ENCODE peak calls at places on chromosomes 3 and 15, in seven cellular contexts. One of them, this sample, is unnamed.

GRCh38 chr15:59133921-59134427 is 29.0 kb downstream of the CCNB2 start:
- DNase-seq in retinal pigment epithelial cell: no peak
- DNase-seq in PC-3: no peak
- DNase-seq in skeletal muscle cell: no peak
- DNase-seq in bronchial epithelial cell: no peak
- DNase-seq in hepatocyte: no peak
- DNase-seq in cardiac fibroblast: no peak
- DNase-seq in this sample: no peak

GRCh38 chr3:9976736-9977709 is 9.6 kb downstream of the EMC3 start:
- DNase-seq in bronchial epithelial cell: peak; percentile 99
- DNase-seq in cardiac fibroblast: peak; percentile 99
- DNase-seq in hepatocyte: peak; percentile 84
- DNase-seq in retinal pigment epithelial cell: peak; percentile 94
- DNase-seq in PC-3: peak; percentile 98
- DNase-seq in skeletal muscle cell: peak; percentile 96
- DNase-seq in this sample: no peak

GRCh38 chr3:60913474-60913873 is 337.8 kb downstream of the FHIT start:
- DNase-seq in cardiac fibroblast: no peak
- DNase-seq in hepatocyte: no peak
- DNase-seq in bronchial epithelial cell: no peak
- DNase-seq in PC-3: no peak
- DNase-seq in retinal pigment epithelial cell: no peak
- DNase-seq in skeletal muscle cell: no peak
- DNase-seq in this sample: no peak

GRCh38 chr3:180571831-180572578 is 30.0 kb upstream of the TTC14 start:
- DNase-seq in skeletal muscle cell: no peak
- DNase-seq in hepatocyte: no peak
- DNase-seq in bronchial epithelial cell: no peak
- DNase-seq in cardiac fibroblast: no peak
- DNase-seq in PC-3: no peak
- DNase-seq in retinal pigment epithelial cell: no peak
- DNase-seq in this sample: no peak

GRCh38 chr3:179653106-179653776 is 401 bp downstream of the USP13 start:
- DNase-seq in cardiac fibroblast: peak; percentile 79
- DNase-seq in skeletal muscle cell: no peak
- DNase-seq in hepatocyte: peak; percentile 85
- DNase-seq in bronchial epithelial cell: peak; percentile 63
- DNase-seq in PC-3: peak; percentile 71
- DNase-seq in retinal pigment epithelial cell: no peak
- DNase-seq in this sample: peak; percentile 89

GRCh38 chr3:119636194-119636593 is 24.2 kb downstream of the POPDC2 start:
- DNase-seq in PC-3: peak; percentile 42
- DNase-seq in skeletal muscle cell: no peak
- DNase-seq in retinal pigment epithelial cell: no peak
- DNase-seq in hepatocyte: no peak
- DNase-seq in cardiac fibroblast: peak; percentile 53
- DNase-seq in bronchial epithelial cell: peak; percentile 77
- DNase-seq in this sample: no peak

GRCh38 chr3:65350786-65351476 is 663.1 kb upstream of the ADAMTS9 start:
- DNase-seq in hepatocyte: no peak
- DNase-seq in cardiac fibroblast: no peak
- DNase-seq in retinal pigment epithelial cell: no peak
- DNase-seq in bronchial epithelial cell: no peak
- DNase-seq in skeletal muscle cell: no peak
- DNase-seq in PC-3: no peak
- DNase-seq in this sample: no peak

GRCh38 chr3:242986-243706 is 46.6 kb downstream of the CHL1 start:
- DNase-seq in PC-3: peak; percentile 31
- DNase-seq in retinal pigment epithelial cell: peak; percentile 68
- DNase-seq in hepatocyte: no peak
- DNase-seq in cardiac fibroblast: peak; percentile 11
- DNase-seq in bronchial epithelial cell: peak; percentile 64
- DNase-seq in skeletal muscle cell: peak; percentile 21
- DNase-seq in this sample: no peak

GRCh38 chr15:62790531-62790930 is 252.0 kb upstream of the TPM1 start:
- DNase-seq in PC-3: no peak
- DNase-seq in bronchial epithelial cell: no peak
- DNase-seq in cardiac fibroblast: no peak
- DNase-seq in skeletal muscle cell: no peak
- DNase-seq in hepatocyte: no peak
- DNase-seq in retinal pigment epithelial cell: no peak
- DNase-seq in this sample: no peak

GRCh38 chr3:14525685-14526631 is 14.2 kb downstream of the GRIP2 start:
- DNase-seq in retinal pigment epithelial cell: no peak
- DNase-seq in hepatocyte: peak; percentile 52
- DNase-seq in bronchial epithelial cell: peak; percentile 67
- DNase-seq in PC-3: peak; percentile 25
- DNase-seq in skeletal muscle cell: no peak
- DNase-seq in cardiac fibroblast: peak; percentile 50
- DNase-seq in this sample: peak; percentile 81

GRCh38 chr3:179149239-179149887 is 1.2 kb downstream of the PIK3CA start:
- DNase-seq in hepatocyte: peak; percentile 33
- DNase-seq in PC-3: peak; percentile 43
- DNase-seq in bronchial epithelial cell: peak; percentile 53
- DNase-seq in retinal pigment epithelial cell: no peak
- DNase-seq in skeletal muscle cell: no peak
- DNase-seq in cardiac fibroblast: peak; percentile 56
- DNase-seq in this sample: no peak

GRCh38 chr3:118781879-118782278 is 252.8 kb downstream of the IGSF11 start:
- DNase-seq in cardiac fibroblast: no peak
- DNase-seq in hepatocyte: no peak
- DNase-seq in bronchial epithelial cell: no peak
- DNase-seq in PC-3: no peak
- DNase-seq in skeletal muscle cell: no peak
- DNase-seq in retinal pigment epithelial cell: peak; percentile 56
- DNase-seq in this sample: no peak

GRCh38 chr3:32399030-32399620 is 7.5 kb downstream of the CMTM7 start:
- DNase-seq in PC-3: peak; percentile 88
- DNase-seq in cardiac fibroblast: peak; percentile 79
- DNase-seq in bronchial epithelial cell: peak; percentile 54
- DNase-seq in retinal pigment epithelial cell: no peak
- DNase-seq in skeletal muscle cell: no peak
- DNase-seq in hepatocyte: peak; percentile 67
- DNase-seq in this sample: no peak

GRCh38 chr3:127597020-127597771 is 1.0 kb upstream of the MCM2 start:
- DNase-seq in retinal pigment epithelial cell: no peak
- DNase-seq in cardiac fibroblast: no peak
- DNase-seq in PC-3: no peak
- DNase-seq in bronchial epithelial cell: no peak
- DNase-seq in hepatocyte: no peak
- DNase-seq in skeletal muscle cell: no peak
- DNase-seq in this sample: no peak

GRCh38 chr3:184481924-184482671 is 79.5 kb upstream of the EPHB3 start:
- DNase-seq in PC-3: no peak
- DNase-seq in retinal pigment epithelial cell: no peak
- DNase-seq in bronchial epithelial cell: peak; percentile 48
- DNase-seq in skeletal muscle cell: no peak
- DNase-seq in cardiac fibroblast: no peak
- DNase-seq in hepatocyte: no peak
- DNase-seq in this sample: no peak

GRCh38 chr3:12288466-12289129 is at the start of gene PPARG:
- DNase-seq in bronchial epithelial cell: peak; percentile 44
- DNase-seq in hepatocyte: peak; percentile 68
- DNase-seq in PC-3: peak; percentile 94
- DNase-seq in retinal pigment epithelial cell: peak; percentile 35
- DNase-seq in cardiac fibroblast: peak; percentile 58
- DNase-seq in skeletal muscle cell: no peak
- DNase-seq in this sample: peak; percentile 77

GRCh38 chr3:146818301-146818700 is 213.2 kb upstream of the PLSCR5 start:
- DNase-seq in hepatocyte: no peak
- DNase-seq in cardiac fibroblast: no peak
- DNase-seq in PC-3: no peak
- DNase-seq in skeletal muscle cell: no peak
- DNase-seq in retinal pigment epithelial cell: no peak
- DNase-seq in bronchial epithelial cell: no peak
- DNase-seq in this sample: no peak

GRCh38 chr15:96338772-96339661 is 8.5 kb downstream of the NR2F2 start:
- DNase-seq in PC-3: peak; percentile 44
- DNase-seq in cardiac fibroblast: peak; percentile 58
- DNase-seq in retinal pigment epithelial cell: no peak
- DNase-seq in skeletal muscle cell: no peak
- DNase-seq in bronchial epithelial cell: no peak
- DNase-seq in hepatocyte: no peak
- DNase-seq in this sample: peak; percentile 47

GRCh38 chr15:96337354-96337990 is 7.0 kb downstream of the NR2F2 start:
- DNase-seq in hepatocyte: no peak
- DNase-seq in PC-3: peak; percentile 18
- DNase-seq in cardiac fibroblast: peak; percentile 57
- DNase-seq in skeletal muscle cell: no peak
- DNase-seq in retinal pigment epithelial cell: no peak
- DNase-seq in bronchial epithelial cell: no peak
- DNase-seq in this sample: no peak

GRCh38 chr15:96339662-96340347 is 9.3 kb downstream of the NR2F2 start:
- DNase-seq in retinal pigment epithelial cell: no peak
- DNase-seq in hepatocyte: no peak
- DNase-seq in skeletal muscle cell: no peak
- DNase-seq in bronchial epithelial cell: no peak
- DNase-seq in PC-3: peak; percentile 9
- DNase-seq in cardiac fibroblast: peak; percentile 53
- DNase-seq in this sample: no peak

GRCh38 chr15:96336643-96337353 is 6.3 kb downstream of the NR2F2 start:
- DNase-seq in PC-3: peak; percentile 57
- DNase-seq in bronchial epithelial cell: no peak
- DNase-seq in skeletal muscle cell: no peak
- DNase-seq in hepatocyte: no peak
- DNase-seq in retinal pigment epithelial cell: no peak
- DNase-seq in cardiac fibroblast: peak; percentile 48
- DNase-seq in this sample: peak; percentile 49

DNA sequence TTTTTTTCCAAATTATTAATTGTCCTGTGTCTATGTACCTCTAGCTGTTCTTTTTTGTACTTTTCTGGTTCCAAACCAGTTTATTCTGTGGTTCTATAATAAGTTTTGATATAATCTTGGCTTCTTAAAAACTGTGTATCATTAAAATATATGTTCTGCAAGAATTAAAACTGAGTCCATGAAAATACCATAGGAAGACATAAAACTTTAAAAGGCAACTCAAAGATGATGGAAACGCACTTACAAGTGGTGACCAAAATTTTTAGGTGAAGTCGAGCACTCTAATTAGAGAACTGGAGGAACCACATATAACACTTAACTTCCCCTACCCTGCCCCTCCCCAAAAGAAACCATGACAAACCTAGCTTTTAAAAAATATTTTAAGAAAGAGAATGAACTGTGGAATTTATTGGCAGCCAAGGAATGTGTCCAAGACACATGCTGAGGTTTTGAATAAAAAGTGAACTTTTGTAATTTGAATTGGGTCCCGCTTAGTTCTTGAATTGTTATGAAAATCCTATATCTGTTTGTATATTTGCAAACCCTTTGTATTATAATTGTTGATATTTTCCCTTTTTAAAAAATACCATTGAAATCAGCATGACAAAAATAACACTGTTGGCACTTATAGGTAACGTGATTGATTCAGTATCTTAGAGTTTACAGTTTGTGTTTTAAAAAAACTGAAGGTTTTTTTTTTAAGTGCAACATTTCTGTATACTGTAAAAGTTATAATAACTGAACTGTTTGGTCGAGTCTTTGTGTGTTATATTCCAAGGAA is 7.7 kb downstream of the NR2F2 start:
- DNase-seq in hepatocyte: no peak
- DNase-seq in bronchial epithelial cell: no peak
- DNase-seq in PC-3: peak; percentile 11
- DNase-seq in cardiac fibroblast: peak; percentile 49
- DNase-seq in retinal pigment epithelial cell: no peak
- DNase-seq in skeletal muscle cell: no peak
- DNase-seq in this sample: no peak
- H3K4me3 ChIP-seq in hepatocyte: peak overlapping the region; percentile 28
- H3K4me3 ChIP-seq in bronchial epithelial cell: no peak overlapping the region
- H3K4me3 ChIP-seq in PC-3: peak overlapping the region; percentile 89
- H3K4me3 ChIP-seq in cardiac fibroblast: peak overlapping the region; percentile 92
- H3K4me3 ChIP-seq in retinal pigment epithelial cell: peak overlapping the region; percentile 96
- H3K4me3 ChIP-seq in skeletal muscle cell: peak overlapping the region; percentile 93
- H3K4me3 ChIP-seq in this sample: no peak overlapping the region

DNA sequence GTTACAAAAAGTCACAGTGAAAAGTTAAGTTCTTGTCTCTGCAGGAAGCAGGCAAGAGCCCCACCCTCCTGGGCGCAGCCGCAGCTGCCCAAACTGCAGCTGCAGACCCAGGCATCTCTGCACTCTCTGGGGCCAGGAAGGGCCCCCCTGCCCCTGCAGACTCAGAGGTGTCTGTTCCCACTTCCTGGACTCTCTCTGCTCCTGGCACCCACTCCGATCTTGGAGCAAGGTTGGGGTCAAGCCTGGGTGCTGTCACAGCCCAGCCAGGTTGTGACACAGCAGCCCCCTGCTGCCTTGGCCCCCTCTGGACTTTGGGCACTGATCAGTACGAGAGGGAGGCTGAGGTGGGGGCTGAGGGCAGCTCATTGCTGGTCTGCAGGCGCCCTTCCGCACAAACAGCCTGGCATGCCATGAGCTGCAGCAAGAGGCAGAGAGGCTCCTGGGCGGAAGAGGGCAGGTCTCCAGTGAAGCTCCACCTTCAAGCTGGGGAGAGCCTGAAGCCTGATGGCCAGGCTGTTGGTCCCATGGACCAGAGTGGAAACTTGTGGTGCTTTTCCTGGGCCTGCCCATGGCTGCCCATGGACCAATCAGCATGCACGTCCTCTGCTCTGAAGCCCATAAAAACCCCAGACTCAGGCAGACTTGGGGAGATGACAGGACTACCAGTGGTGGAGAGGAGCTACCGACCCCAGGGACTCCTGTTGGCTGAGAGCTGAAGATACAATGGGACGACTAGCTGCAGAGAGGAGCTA is 42.9 kb upstream of the LRRFIP2 start:
- DNase-seq in bronchial epithelial cell: no peak
- DNase-seq in PC-3: no peak
- DNase-seq in retinal pigment epithelial cell: no peak
- DNase-seq in skeletal muscle cell: no peak
- DNase-seq in hepatocyte: no peak
- DNase-seq in cardiac fibroblast: no peak
- DNase-seq in this sample: no peak
- H3K4me3 ChIP-seq in bronchial epithelial cell: no peak overlapping the region
- H3K4me3 ChIP-seq in PC-3: no peak overlapping the region
- H3K4me3 ChIP-seq in retinal pigment epithelial cell: no peak overlapping the region
- H3K4me3 ChIP-seq in skeletal muscle cell: no peak overlapping the region
- H3K4me3 ChIP-seq in hepatocyte: no peak overlapping the region
- H3K4me3 ChIP-seq in cardiac fibroblast: no peak overlapping the region
- H3K4me3 ChIP-seq in this sample: no peak overlapping the region

DNA sequence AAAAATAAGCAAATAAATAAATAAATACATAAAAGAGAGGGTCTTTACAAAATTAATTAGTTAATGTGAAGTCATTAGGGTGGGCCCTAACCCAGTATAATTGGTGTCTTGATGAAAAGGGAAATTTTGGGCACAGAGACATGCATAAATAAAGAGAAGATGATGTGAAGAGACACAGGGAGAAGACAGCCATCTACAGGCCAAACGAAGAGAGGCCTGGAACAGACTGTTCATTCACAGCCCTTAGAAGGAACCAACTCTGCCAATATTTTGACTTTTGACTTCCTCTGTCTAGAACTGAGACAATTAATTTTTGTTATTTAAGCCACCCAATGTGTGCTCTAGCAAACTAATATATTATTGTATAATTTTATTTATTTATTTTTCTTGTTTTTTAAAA is 29.6 kb upstream of the SELENOK start:
- DNase-seq in retinal pigment epithelial cell: no peak
- DNase-seq in cardiac fibroblast: peak; percentile 18
- DNase-seq in PC-3: peak; percentile 35
- DNase-seq in bronchial epithelial cell: peak; percentile 18
- DNase-seq in hepatocyte: no peak
- DNase-seq in skeletal muscle cell: no peak
- DNase-seq in this sample: no peak
- H3K4me3 ChIP-seq in retinal pigment epithelial cell: no peak overlapping the region
- H3K4me3 ChIP-seq in cardiac fibroblast: no peak overlapping the region
- H3K4me3 ChIP-seq in PC-3: no peak overlapping the region
- H3K4me3 ChIP-seq in bronchial epithelial cell: no peak overlapping the region
- H3K4me3 ChIP-seq in hepatocyte: no peak overlapping the region
- H3K4me3 ChIP-seq in skeletal muscle cell: no peak overlapping the region
- H3K4me3 ChIP-seq in this sample: no peak overlapping the region

GRCh38 chr3:157543491-157544035 is 40.3 kb upstream of the VEPH1 start:
- DNase-seq in hepatocyte: no peak
- DNase-seq in PC-3: peak; percentile 5
- DNase-seq in bronchial epithelial cell: no peak
- DNase-seq in cardiac fibroblast: peak; percentile 54
- DNase-seq in retinal pigment epithelial cell: no peak
- DNase-seq in skeletal muscle cell: no peak
- DNase-seq in this sample: no peak
- H3K4me3 ChIP-seq in hepatocyte: peak overlapping the region; percentile 33
- H3K4me3 ChIP-seq in PC-3: peak overlapping the region; percentile 74
- H3K4me3 ChIP-seq in bronchial epithelial cell: peak overlapping the region; percentile 41
- H3K4me3 ChIP-seq in cardiac fibroblast: peak overlapping the region; percentile 60
- H3K4me3 ChIP-seq in retinal pigment epithelial cell: peak overlapping the region; percentile 58
- H3K4me3 ChIP-seq in skeletal muscle cell: peak overlapping the region; percentile 42
- H3K4me3 ChIP-seq in this sample: no peak overlapping the region

This sample was measured in endodermal cell.